ENCODE peak calls at places on chromosomes 1 and 21, in eight cellular contexts. L, O, M, P, I, U, W and V are unnamed samples.

GRCh38 chr1:26164036-26164927 is 4.5 kb downstream of the C1orf232 start:
- DNase-seq in U (peak), L (peak), O (peak), I (peak), W (peak), M (no peak), P (no peak), V (peak)

GRCh38 chr1:208189183-208189582 is 55.0 kb downstream of the PLXNA2 start:
- DNase-seq in U (no peak), I (no peak), O (no peak), P (no peak), L (no peak), M (peak), W (no peak), V (no peak)

GRCh38 chr1:11384170-11384554 is 94.8 kb upstream of the DISP3 start:
- DNase-seq in P (no peak), W (no peak), M (peak), L (no peak), I (no peak), O (no peak), U (no peak), V (no peak)

GRCh38 chr1:147515046-147515869 is 26.0 kb upstream of the BCL9 start:
- DNase-seq in I (peak), O (no peak), U (no peak), P (peak), M (peak), W (no peak), L (peak), V (no peak)

GRCh38 chr21:44462834-44463200 is 7.5 kb downstream of the LRRC3 start:
- DNase-seq in U (no peak), P (no peak), M (no peak), L (no peak), W (no peak), I (no peak), O (no peak), V (no peak)

GRCh38 chr1:61851849-61852692 is 109.8 kb downstream of the PATJ start:
- DNase-seq in O (no peak), M (peak), P (peak), L (peak), U (no peak), W (no peak), I (no peak), V (no peak)

GRCh38 chr1:10253755-10254154 is 43.4 kb downstream of the KIF1B start:
- DNase-seq in L (peak), I (no peak), W (no peak), P (no peak), M (no peak), U (no peak), O (no peak), V (no peak)

GRCh38 chr1:175822575-175822974 is 79.2 kb upstream of the TNR start:
- DNase-seq in U (no peak), L (no peak), P (no peak), M (no peak), W (no peak), O (no peak), I (no peak), V (no peak)

GRCh38 chr21:29649370-29649963 is 290.3 kb downstream of the GRIK1 start:
- DNase-seq in I (no peak), P (peak), W (no peak), M (no peak), O (no peak), L (no peak), U (no peak), V (no peak)

GRCh38 chr21:45557611-45558043 is 15.4 kb upstream of the SLC19A1 start:
- DNase-seq in P (no peak), L (no peak), U (no peak), O (no peak), M (no peak), W (no peak), I (no peak), V (no peak)

GRCh38 chr1:152768847-152769533 is 6.0 kb upstream of the LCE1F start:
- DNase-seq in W (no peak), O (no peak), P (no peak), I (no peak), L (no peak), U (no peak), M (peak), V (no peak)

GRCh38 chr1:17573518-17574041 is 34.1 kb downstream of the ARHGEF10L start:
- DNase-seq in P (no peak), O (no peak), M (no peak), L (no peak), I (peak), W (no peak), U (no peak), V (no peak)

GRCh38 chr1:204885288-204885711 is 14.6 kb downstream of the NFASC start:
- DNase-seq in O (peak), P (no peak), W (peak), U (no peak), L (no peak), I (peak), M (no peak), V (no peak)

GRCh38 chr1:97505816-97506215 is 415.0 kb downstream of the DPYD start:
- DNase-seq in U (no peak), M (no peak), P (no peak), O (no peak), L (no peak), W (no peak), I (no peak), V (no peak)

GRCh38 chr1:75723989-75724471 is 479 bp upstream of the ACADM start:
- DNase-seq in U (peak), L (peak), W (peak), P (peak), O (no peak), I (peak), M (peak), V (peak)

GRCh38 chr1:31453384-31454079 is 40.5 kb downstream of the SERINC2 start:
- DNase-seq in L (no peak), M (no peak), W (no peak), U (no peak), I (no peak), P (no peak), O (no peak), V (no peak)

GRCh38 chr1:16292739-16293138 is 55.8 kb upstream of the CPLANE2 start:
- DNase-seq in I (no peak), W (no peak), O (no peak), P (no peak), U (no peak), M (no peak), L (no peak), V (no peak)

GRCh38 chr1:193406901-193407300 is 220.5 kb upstream of the B3GALT2 start:
- DNase-seq in U (no peak), I (no peak), M (peak), L (peak), W (no peak), P (peak), O (no peak), V (no peak)

GRCh38 chr1:2354511-2355407 is 36.6 kb downstream of the MORN1 start:
- DNase-seq in M (no peak), U (peak), O (no peak), I (no peak), P (no peak), W (no peak), L (no peak), V (no peak)

GRCh38 chr1:162854245-162854860 is 6.6 kb downstream of the CCDC190 start:
- DNase-seq in L (peak), P (peak), W (peak), M (peak), U (no peak), O (no peak), I (peak), V (peak)

GRCh38 chr1:54167422-54168139 is 14.8 kb upstream of the CDCP2 start:
- DNase-seq in M (no peak), I (no peak), O (no peak), W (no peak), U (no peak), P (no peak), L (no peak), V (no peak)

GRCh38 chr1:204826970-204827369 is 43.7 kb upstream of the NFASC start:
- DNase-seq in M (no peak), L (peak), O (no peak), U (no peak), I (peak), W (no peak), P (peak), V (no peak)

GRCh38 chr1:159753386-159753785 is 27.4 kb upstream of the DUSP23 start:
- DNase-seq in W (peak), U (no peak), I (peak), O (no peak), M (no peak), P (no peak), L (no peak), V (no peak)